ENCODE peak calls at places on chromosomes 2 and 18, in six cellular contexts. R is foreskin keratinocyte, O is psoas muscle, N is pancreas, P is uterus, W is K562. A is an unnamed sample.
A peak's percentile ranks its signal among the peaks of the same experiment; 100 is the strongest.

GRCh38 chr2:28348921-28349320 is 43.7 kb upstream of the FOSL2 start:
- DNase-seq in O (peak; percentile 6), R (no peak), P (no peak), N (no peak), W (no peak), A (no peak)

GRCh38 chr2:126946323-126947089 is 47.8 kb downstream of the TEX51 start:
- DNase-seq in P (no peak), W (no peak), N (no peak), R (no peak), O (no peak), A (no peak)

GRCh38 chr2:105802587-105802986 is 57.9 kb downstream of the NCK2 start:
- DNase-seq in O (no peak), P (no peak), W (peak; percentile 36), N (no peak), R (peak; percentile 9), A (no peak)

GRCh38 chr2:232795920-232796319 is 19.6 kb upstream of the KCNJ13 start:
- DNase-seq in N (no peak), R (no peak), P (no peak), O (no peak), W (no peak), A (no peak)

GRCh38 chr2:13745324-13745723 is 887.2 kb upstream of the LRATD1 start:
- DNase-seq in O (no peak), P (no peak), R (no peak), W (no peak), N (no peak), A (no peak)

GRCh38 chr2:121123268-121123667 is 161.7 kb downstream of the TFCP2L1 start:
- DNase-seq in W (no peak), N (no peak), R (no peak), P (no peak), O (no peak), A (no peak)

GRCh38 chr2:193467276-193467987 is 1272.7 kb upstream of the TMEFF2 start:
- DNase-seq in W (no peak), R (no peak), P (no peak), O (no peak), N (no peak), A (no peak)

GRCh38 chr2:53448591-53448990 is 319.0 kb upstream of the CHAC2 start:
- DNase-seq in R (no peak), P (no peak), N (no peak), W (no peak), O (no peak), A (no peak)

GRCh38 chr2:152427902-152428301 is 92.9 kb downstream of the FMNL2 start:
- DNase-seq in W (no peak), O (no peak), R (no peak), P (no peak), N (no peak), A (no peak)

GRCh38 chr2:126657146-126657635 is 1.2 kb downstream of the GYPC start:
- DNase-seq in O (peak; percentile 83), N (no peak), R (no peak), W (peak; percentile 79), P (peak; percentile 65), A (no peak)

GRCh38 chr18:7000484-7001096 is 117.0 kb downstream of the LAMA1 start:
- DNase-seq in N (no peak), W (peak; percentile 15), P (no peak), O (no peak), R (peak; percentile 31), A (peak; percentile 37)

GRCh38 chr2:146734042-146734715 is 1110.7 kb upstream of the ACVR2A start:
- DNase-seq in P (no peak), O (no peak), R (peak; percentile 36), N (no peak), W (peak; percentile 16), A (no peak)

GRCh38 chr2:43041661-43042360 is 184.6 kb downstream of the ZFP36L2 start:
- DNase-seq in N (no peak), W (peak; percentile 91), R (peak; percentile 97), O (peak; percentile 48), P (peak; percentile 92), A (peak; percentile 38)

GRCh38 chr18:24068945-24069693 is 54.6 kb downstream of the TTC39C start:
- DNase-seq in O (no peak), R (no peak), N (no peak), W (no peak), P (no peak), A (no peak)

GRCh38 chr2:120824246-120824645 is 88.6 kb downstream of the GLI2 start:
- DNase-seq in P (no peak), N (no peak), O (peak; percentile 32), W (no peak), R (no peak), A (no peak)

GRCh38 chr2:135030826-135031225 is 16.4 kb downstream of the MAP3K19 start:
- DNase-seq in W (peak; percentile 47), P (no peak), N (no peak), R (peak; percentile 28), O (no peak), A (no peak)

GRCh38 chr2:59449264-59449663 is 1104.2 kb downstream of the BCL11A start:
- DNase-seq in R (peak; percentile 47), O (no peak), N (no peak), W (no peak), P (no peak), A (peak; percentile 32)

GRCh38 chr2:70790079-70790963 is at the start of gene FIGLA:
- DNase-seq in W (no peak), P (no peak), N (peak; percentile 69), O (no peak), R (no peak), A (no peak)
- H3K27me3 ChIP-seq in W (peaks cover 6% of the 10 kb centered on the region), P (peaks cover 10% of the 10 kb centered on the region), N (peaks cover 17% of the 10 kb centered on the region), O (peaks cover 64% of the 10 kb centered on the region), R (peaks cover 96% of the 10 kb centered on the region), A (peaks cover 10% of the 10 kb centered on the region)

GRCh38 chr2:30149976-30150375 is 3.2 kb downstream of the YPEL5 start:
- DNase-seq in W (no peak), R (no peak), N (no peak), P (no peak), O (no peak), A (no peak)
- H3K4me1 ChIP-seq in W (peaks cover 34% of the 10 kb centered on the region), R (peaks cover 30% of the 10 kb centered on the region), N (peaks cover 45% of the 10 kb centered on the region), P (peaks cover 9% of the 10 kb centered on the region), O (peaks cover 36% of the 10 kb centered on the region), A (peaks cover 17% of the 10 kb centered on the region)

GRCh38 chr2:98730851-98731708 is at the start of gene MGAT4A:
- DNase-seq in O (peak; percentile 90), N (peak; percentile 91), R (no peak), W (peak; percentile 59), P (peak; percentile 63), A (peak; percentile 58)
- H3K27me3 ChIP-seq in O (no peaks in the 10 kb centered on the region), N (no peaks in the 10 kb centered on the region), R (peaks cover 41% of the 10 kb centered on the region), W (peaks cover 17% of the 10 kb centered on the region), P (no peaks in the 10 kb centered on the region), A (no peaks in the 10 kb centered on the region)

GRCh38 chr2:101063352-101063751 is 61.3 kb downstream of the RPL31 start:
- DNase-seq in N (no peak), R (no peak), O (no peak), W (no peak), P (no peak), A (no peak)
- H3K4me1 ChIP-seq in N (peaks cover 25% of the 10 kb centered on the region), R (peaks cover 23% of the 10 kb centered on the region), O (peaks cover 44% of the 10 kb centered on the region), W (peaks cover 2% of the 10 kb centered on the region), P (no peaks in the 10 kb centered on the region), A (no peaks in the 10 kb centered on the region)

DNA sequence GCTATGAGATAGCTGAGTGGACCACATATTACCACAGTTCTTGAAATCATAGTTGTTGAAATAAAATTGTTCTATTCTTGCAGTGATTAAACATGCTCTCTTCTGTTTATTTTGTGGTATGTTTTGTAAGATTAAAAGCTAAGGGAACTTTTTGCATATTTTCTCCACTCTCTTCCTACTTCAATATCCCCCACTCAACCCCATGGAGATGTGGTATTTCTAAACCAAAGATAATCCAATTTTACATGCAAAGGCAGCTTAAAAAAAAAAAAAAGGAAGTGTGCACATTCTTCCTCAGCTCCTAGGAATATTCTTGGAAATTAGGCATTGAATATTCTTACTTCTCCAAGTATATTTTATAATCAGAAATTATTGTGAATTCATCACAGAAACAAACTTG is 15.0 kb upstream of the PAX3 start:
- DNase-seq in W (no peak), P (no peak), R (no peak), O (no peak), N (no peak), A (no peak)
- H3K27me3 ChIP-seq in W (peaks cover 5% of the 10 kb centered on the region), P (peaks cover 48% of the 10 kb centered on the region), R (peaks cover 99% of the 10 kb centered on the region), O (peaks cover 58% of the 10 kb centered on the region), N (peaks cover 80% of the 10 kb centered on the region), A (peaks cover 23% of the 10 kb centered on the region)

GRCh38 chr2:98710709-98711108 is 20.2 kb downstream of the MGAT4A start:
- DNase-seq in W (no peak), N (no peak), R (no peak), O (no peak), P (no peak), A (no peak)
- H3K4me1 ChIP-seq in W (no peaks in the 10 kb centered on the region), N (peaks cover 41% of the 10 kb centered on the region), R (no peaks in the 10 kb centered on the region), O (peaks cover 12% of the 10 kb centered on the region), P (no peaks in the 10 kb centered on the region), A (no peaks in the 10 kb centered on the region)

A was measured in prostate gland.